ENCODE peak calls at places on chromosomes 12 and 14, in five cellular contexts. C is HCT116, M is mammary epithelial cell, E is H1, K is GM23338. X is an unnamed sample. For H3K27me3 and H4K20me1, the result is how much of the 10 kb centered on the place peaks cover.

GRCh38 chr14:103898711-103899110 is 29.5 kb upstream of the TDRD9 start:
- DNase-seq in C (no peak), M (no peak), E (no peak), K (no peak), X (no peak)

GRCh38 chr12:96487214-96487613 is 2.2 kb upstream of the CFAP54 start:
- DNase-seq in C (no peak), M (peak), E (no peak), K (no peak), X (peak)

GRCh38 chr12:94134226-94134795 is 14.1 kb upstream of the PLXNC1 start:
- DNase-seq in C (peak), M (peak), E (no peak), K (peak), X (peak)

GRCh38 chr12:49810159-49810459 is 18.1 kb downstream of the NCKAP5L start:
- DNase-seq in C (no peak), M (no peak), E (no peak), K (no peak), X (no peak)

GRCh38 chr14:29930283-29930682 is 2.6 kb upstream of the PRKD1 start:
- DNase-seq in C (no peak), M (no peak), E (no peak), K (no peak), X (peak)

GRCh38 chr12:104234926-104235499 is 19.4 kb downstream of the TXNRD1 start:
- DNase-seq in C (no peak), M (no peak), E (no peak), K (no peak), X (no peak)

GRCh38 chr12:5514545-5514944 is 82.6 kb downstream of the NTF3 start:
- DNase-seq in C (no peak), M (no peak), E (no peak), K (no peak), X (no peak)

GRCh38 chr12:41407240-41407799 is 219.2 kb downstream of the PDZRN4 start:
- DNase-seq in C (no peak), M (no peak), E (no peak), K (peak), X (no peak)

GRCh38 chr14:93986972-93987371 is 10.1 kb upstream of the CCDC197 start:
- DNase-seq in C (no peak), M (no peak), E (no peak), K (no peak), X (peak)

GRCh38 chr12:132180648-132181546 is 36.6 kb downstream of the NOC4L start:
- DNase-seq in C (no peak), M (no peak), E (no peak), K (no peak), X (no peak)

GRCh38 chr12:57182918-57183575 is 33.5 kb upstream of the NXPH4 start:
- DNase-seq in C (peak), M (peak), E (peak), K (peak), X (peak)

GRCh38 chr14:73662439-73663056 is 17.8 kb downstream of the DNAL1 start:
- DNase-seq in C (peak), M (peak), E (peak), K (peak), X (peak)

GRCh38 chr14:70779667-70780066 is 29.6 kb downstream of the MAP3K9 start:
- DNase-seq in C (no peak), M (no peak), E (no peak), K (no peak), X (no peak)

GRCh38 chr12:59318940-59319339 is 276.9 kb upstream of the SLC16A7 start:
- DNase-seq in C (no peak), M (no peak), E (no peak), K (no peak), X (no peak)

GRCh38 chr14:53214384-53214783 is 61.3 kb upstream of the DDHD1 start:
- DNase-seq in C (no peak), M (no peak), E (no peak), K (no peak), X (no peak)

GRCh38 chr14:69570836-69571330 is 3.8 kb downstream of the CCDC177 start:
- DNase-seq in C (no peak), M (no peak), E (no peak), K (no peak), X (no peak)

GRCh38 chr12:94643585-94643984 is 6.8 kb downstream of the TMCC3 start:
- DNase-seq in C (no peak), M (no peak), E (no peak), K (no peak), X (no peak)

GRCh38 chr12:52519826-52520662 is at the start of gene KRT5:
- DNase-seq in C (no peak), M (peak), E (no peak), K (no peak), X (peak)
- H3K27me3 ChIP-seq in C (under half), M (under half), E (under half), K (under half), X (under half)

GRCh38 chr12:122513660-122514059 is 12.9 kb upstream of the ZCCHC8 start:
- DNase-seq in C (no peak), M (no peak), E (no peak), K (no peak), X (no peak)
- H4K20me1 ChIP-seq in C (under half), M (under half), E (under half), K (under half), X (half or more)

DNA sequence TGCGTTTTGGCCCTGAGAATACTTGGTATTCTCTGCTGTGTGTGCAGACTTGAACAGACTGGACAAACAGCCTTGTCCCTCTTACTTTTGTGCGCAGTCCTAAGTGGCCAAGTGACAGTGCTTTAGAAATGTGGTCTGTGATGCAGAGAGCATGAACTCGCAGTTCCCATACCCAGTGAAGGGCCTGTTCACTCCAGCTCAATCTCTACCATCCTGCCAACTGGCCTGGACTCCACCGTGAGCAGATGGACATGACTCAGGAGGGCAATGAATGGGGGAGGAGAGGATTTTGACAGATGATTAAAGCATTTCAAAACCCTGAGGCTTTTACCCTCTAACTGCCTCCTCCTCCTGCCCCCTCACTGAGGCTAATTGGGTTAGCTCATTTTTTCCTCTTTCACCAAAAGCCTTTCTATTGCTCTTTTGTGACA is 62.5 kb upstream of the PYGL start:
- DNase-seq in C (no peak), M (peak), E (no peak), K (no peak), X (no peak)
- H3K27me3 ChIP-seq in C (under half), M (under half), E (under half), K (under half), X (under half)

GRCh38 chr12:116161588-116161987 is 115.9 kb downstream of the MED13L start:
- DNase-seq in C (no peak), M (no peak), E (no peak), K (no peak), X (no peak)

GRCh38 chr12:116160883-116161458 is 116.5 kb downstream of the MED13L start:
- DNase-seq in C (no peak), M (no peak), E (no peak), K (no peak), X (no peak)

GRCh38 chr12:116159175-116159574 is 118.3 kb downstream of the MED13L start:
- DNase-seq in C (no peak), M (no peak), E (no peak), K (no peak), X (no peak)

GRCh38 chr12:116159593-116159992 is 117.9 kb downstream of the MED13L start:
- DNase-seq in C (no peak), M (no peak), E (no peak), K (no peak), X (no peak)

DNA sequence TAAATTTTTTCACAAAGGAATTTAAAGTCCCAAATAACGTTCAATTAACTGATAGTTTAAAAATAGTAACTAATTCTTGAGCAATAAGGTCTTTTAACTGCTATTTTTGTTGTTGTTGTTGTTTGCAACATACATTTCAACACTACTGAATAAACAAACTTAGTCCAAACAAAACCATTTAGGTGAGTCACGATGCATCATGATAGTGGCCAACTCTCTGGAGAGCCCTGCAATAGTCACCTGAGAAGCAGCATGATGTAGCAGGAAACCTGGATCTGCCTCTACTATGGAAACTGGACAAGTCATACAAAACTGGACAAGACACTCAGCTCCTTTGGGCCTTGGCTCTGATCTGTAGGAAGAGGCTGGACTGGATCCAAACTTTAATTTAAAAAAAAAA is 117.3 kb downstream of the MED13L start:
- DNase-seq in C (peak), M (peak), E (no peak), K (no peak), X (peak)
- H4K20me1 ChIP-seq in C (half or more), M (under half), E (under half), K (under half), X (under half)

GRCh38 chr14:60508363-60508706 is 611 bp upstream of the SIX6 start:
- DNase-seq in C (no peak), M (no peak), E (no peak), K (no peak), X (no peak)

GRCh38 chr14:60506985-60507829 is 1.7 kb upstream of the SIX6 start:
- DNase-seq in C (no peak), M (no peak), E (no peak), K (peak), X (no peak)

GRCh38 chr14:60506462-60506984 is 2.4 kb upstream of the SIX6 start:
- DNase-seq in C (no peak), M (no peak), E (no peak), K (peak), X (no peak)

GRCh38 chr14:60506010-60506409 is 2.9 kb upstream of the SIX6 start:
- DNase-seq in C (no peak), M (no peak), E (no peak), K (peak), X (no peak)

GRCh38 chr14:60505448-60505847 is 3.5 kb upstream of the SIX6 start:
- DNase-seq in C (no peak), M (no peak), E (no peak), K (peak), X (no peak)
- H3K27me3 ChIP-seq in C (under half), M (half or more), E (half or more), K (half or more), X (under half)

GRCh38 chr12:6932766-6933165 is 5.0 kb downstream of the ATN1 start:
- DNase-seq in C (no peak), M (no peak), E (no peak), K (no peak), X (no peak)
- H4K20me1 ChIP-seq in C (under half), M (under half), E (under half), K (under half), X (under half)

GRCh38 chr14:38204717-38205115 is 3.0 kb upstream of the SSTR1 start:
- DNase-seq in C (no peak), M (no peak), E (no peak), K (no peak), X (no peak)

GRCh38 chr14:38206689-38207088 is 1.0 kb upstream of the SSTR1 start:
- DNase-seq in C (no peak), M (no peak), E (no peak), K (peak), X (no peak)

GRCh38 chr14:38207342-38207741 is 362 bp upstream of the SSTR1 start:
- DNase-seq in C (no peak), M (no peak), E (no peak), K (no peak), X (no peak)

GRCh38 chr14:38205414-38205813 is 2.3 kb upstream of the SSTR1 start:
- DNase-seq in C (no peak), M (no peak), E (no peak), K (peak), X (no peak)

DNA sequence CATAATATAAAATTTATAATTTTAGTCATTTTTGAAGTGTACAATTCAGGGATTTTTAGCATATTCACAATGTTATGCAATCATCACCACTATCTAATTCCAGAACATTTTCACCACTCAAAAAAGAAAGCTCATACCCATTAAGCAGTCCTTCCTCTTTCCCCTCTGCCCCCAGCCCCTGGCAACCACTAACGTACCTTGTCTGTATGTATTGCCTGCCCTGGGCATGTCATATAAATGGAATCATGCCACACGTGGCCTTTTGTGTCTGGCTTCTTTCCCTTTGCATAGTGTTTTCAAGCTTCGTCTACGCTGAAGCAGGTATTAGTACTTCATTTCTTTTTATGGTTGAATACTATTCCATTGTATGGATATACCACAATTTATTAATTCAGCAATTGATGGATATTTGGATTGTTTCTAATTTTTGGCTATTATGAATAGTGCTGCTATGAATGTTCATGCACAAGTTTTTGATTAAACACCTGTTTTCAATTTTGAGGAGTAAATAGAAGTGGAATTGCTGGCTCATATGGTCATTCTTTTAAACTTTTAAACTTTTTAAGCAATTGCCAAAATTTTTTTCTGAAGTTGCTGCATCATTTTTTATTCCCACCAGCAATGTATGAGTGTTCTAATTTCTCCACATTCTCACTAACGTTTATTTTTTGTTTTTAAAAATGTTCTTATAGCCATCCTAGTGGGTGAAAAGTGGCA is 1.6 kb upstream of the SSTR1 start:
- DNase-seq in C (no peak), M (no peak), E (no peak), K (peak), X (no peak)
- H3K27me3 ChIP-seq in C (under half), M (under half), E (half or more), K (half or more), X (under half)

X was measured in PC-9.